ENCODE peak calls at places on chromosomes 12 and 14, in nine cellular contexts. One of them, this sample, is unnamed.
A peak's percentile ranks its signal among the peaks of the same experiment; 100 is the strongest.

GRCh38 chr14:69848903-69849391 is 30.3 kb upstream of the SMOC1 start:
- DNase-seq in prostate gland: no peak
- DNase-seq in HFF-Myc: no peak
- DNase-seq in endothelial cell: no peak
- DNase-seq in GM13976: no peak
- DNase-seq in fibroblast of lung: no peak
- DNase-seq in cardiac fibroblast: no peak
- DNase-seq in astrocyte of the spinal cord: no peak
- DNase-seq in GM12878: no peak
- DNase-seq in this sample: no peak

GRCh38 chr12:67827820-67828383 is 161.3 kb upstream of the IFNG-AS1 start:
- DNase-seq in prostate gland: no peak
- DNase-seq in HFF-Myc: peak; percentile 86
- DNase-seq in endothelial cell: no peak
- DNase-seq in GM13976: peak; percentile 40
- DNase-seq in fibroblast of lung: peak; percentile 86
- DNase-seq in cardiac fibroblast: peak; percentile 82
- DNase-seq in astrocyte of the spinal cord: peak; percentile 97
- DNase-seq in GM12878: no peak
- DNase-seq in this sample: peak; percentile 63

GRCh38 chr12:119061208-119061796 is 80.0 kb downstream of the SRRM4 start:
- DNase-seq in prostate gland: peak; percentile 30
- DNase-seq in HFF-Myc: peak; percentile 14
- DNase-seq in endothelial cell: peak; percentile 67
- DNase-seq in GM13976: no peak
- DNase-seq in fibroblast of lung: peak; percentile 19
- DNase-seq in cardiac fibroblast: peak; percentile 35
- DNase-seq in astrocyte of the spinal cord: peak; percentile 20
- DNase-seq in GM12878: no peak
- DNase-seq in this sample: peak; percentile 64

GRCh38 chr12:131923260-131923659 is 5.8 kb upstream of the PUS1 start:
- DNase-seq in prostate gland: no peak
- DNase-seq in HFF-Myc: no peak
- DNase-seq in endothelial cell: no peak
- DNase-seq in GM13976: peak; percentile 83
- DNase-seq in fibroblast of lung: no peak
- DNase-seq in cardiac fibroblast: no peak
- DNase-seq in astrocyte of the spinal cord: no peak
- DNase-seq in GM12878: peak; percentile 38
- DNase-seq in this sample: no peak

GRCh38 chr14:65167072-65167645 is 64.8 kb upstream of the MAX start:
- DNase-seq in prostate gland: no peak
- DNase-seq in HFF-Myc: no peak
- DNase-seq in endothelial cell: no peak
- DNase-seq in GM13976: no peak
- DNase-seq in fibroblast of lung: no peak
- DNase-seq in cardiac fibroblast: no peak
- DNase-seq in astrocyte of the spinal cord: no peak
- DNase-seq in GM12878: no peak
- DNase-seq in this sample: peak; percentile 47

GRCh38 chr12:76768566-76768965 is 4.7 kb downstream of the ZDHHC17 start:
- DNase-seq in prostate gland: no peak
- DNase-seq in HFF-Myc: no peak
- DNase-seq in endothelial cell: no peak
- DNase-seq in GM13976: no peak
- DNase-seq in fibroblast of lung: no peak
- DNase-seq in cardiac fibroblast: no peak
- DNase-seq in astrocyte of the spinal cord: no peak
- DNase-seq in GM12878: no peak
- DNase-seq in this sample: no peak

GRCh38 chr12:7092229-7092985 is at the start of gene C1R:
- DNase-seq in prostate gland: peak; percentile 55
- DNase-seq in HFF-Myc: peak; percentile 55
- DNase-seq in endothelial cell: peak; percentile 62
- DNase-seq in GM13976: peak; percentile 83
- DNase-seq in fibroblast of lung: peak; percentile 95
- DNase-seq in cardiac fibroblast: peak; percentile 96
- DNase-seq in astrocyte of the spinal cord: peak; percentile 82
- DNase-seq in GM12878: no peak
- DNase-seq in this sample: peak; percentile 81

GRCh38 chr12:119412811-119413794 is 78.6 kb downstream of the CCDC60 start:
- DNase-seq in prostate gland: peak; percentile 47
- DNase-seq in HFF-Myc: peak; percentile 3
- DNase-seq in endothelial cell: peak; percentile 78
- DNase-seq in GM13976: peak; percentile 62
- DNase-seq in fibroblast of lung: peak; percentile 74
- DNase-seq in cardiac fibroblast: peak; percentile 79
- DNase-seq in astrocyte of the spinal cord: peak; percentile 56
- DNase-seq in GM12878: no peak
- DNase-seq in this sample: peak; percentile 65

GRCh38 chr12:123936956-123937706 is 35.5 kb downstream of the CCDC92 start:
- DNase-seq in prostate gland: no peak
- DNase-seq in HFF-Myc: no peak
- DNase-seq in endothelial cell: no peak
- DNase-seq in GM13976: no peak
- DNase-seq in fibroblast of lung: no peak
- DNase-seq in cardiac fibroblast: no peak
- DNase-seq in astrocyte of the spinal cord: no peak
- DNase-seq in GM12878: no peak
- DNase-seq in this sample: no peak

GRCh38 chr12:123940627-123940966 is 32.0 kb downstream of the CCDC92 start:
- DNase-seq in prostate gland: no peak
- DNase-seq in HFF-Myc: no peak
- DNase-seq in endothelial cell: no peak
- DNase-seq in GM13976: no peak
- DNase-seq in fibroblast of lung: no peak
- DNase-seq in cardiac fibroblast: no peak
- DNase-seq in astrocyte of the spinal cord: no peak
- DNase-seq in GM12878: no peak
- DNase-seq in this sample: no peak

GRCh38 chr12:123937707-123938600 is 34.7 kb downstream of the CCDC92 start:
- DNase-seq in prostate gland: no peak
- DNase-seq in HFF-Myc: no peak
- DNase-seq in endothelial cell: no peak
- DNase-seq in GM13976: peak; percentile 58
- DNase-seq in fibroblast of lung: no peak
- DNase-seq in cardiac fibroblast: no peak
- DNase-seq in astrocyte of the spinal cord: no peak
- DNase-seq in GM12878: no peak
- DNase-seq in this sample: peak; percentile 73

GRCh38 chr12:123939716-123940626 is 32.7 kb downstream of the CCDC92 start:
- DNase-seq in prostate gland: no peak
- DNase-seq in HFF-Myc: no peak
- DNase-seq in endothelial cell: no peak
- DNase-seq in GM13976: no peak
- DNase-seq in fibroblast of lung: no peak
- DNase-seq in cardiac fibroblast: no peak
- DNase-seq in astrocyte of the spinal cord: no peak
- DNase-seq in GM12878: no peak
- DNase-seq in this sample: no peak

DNA sequence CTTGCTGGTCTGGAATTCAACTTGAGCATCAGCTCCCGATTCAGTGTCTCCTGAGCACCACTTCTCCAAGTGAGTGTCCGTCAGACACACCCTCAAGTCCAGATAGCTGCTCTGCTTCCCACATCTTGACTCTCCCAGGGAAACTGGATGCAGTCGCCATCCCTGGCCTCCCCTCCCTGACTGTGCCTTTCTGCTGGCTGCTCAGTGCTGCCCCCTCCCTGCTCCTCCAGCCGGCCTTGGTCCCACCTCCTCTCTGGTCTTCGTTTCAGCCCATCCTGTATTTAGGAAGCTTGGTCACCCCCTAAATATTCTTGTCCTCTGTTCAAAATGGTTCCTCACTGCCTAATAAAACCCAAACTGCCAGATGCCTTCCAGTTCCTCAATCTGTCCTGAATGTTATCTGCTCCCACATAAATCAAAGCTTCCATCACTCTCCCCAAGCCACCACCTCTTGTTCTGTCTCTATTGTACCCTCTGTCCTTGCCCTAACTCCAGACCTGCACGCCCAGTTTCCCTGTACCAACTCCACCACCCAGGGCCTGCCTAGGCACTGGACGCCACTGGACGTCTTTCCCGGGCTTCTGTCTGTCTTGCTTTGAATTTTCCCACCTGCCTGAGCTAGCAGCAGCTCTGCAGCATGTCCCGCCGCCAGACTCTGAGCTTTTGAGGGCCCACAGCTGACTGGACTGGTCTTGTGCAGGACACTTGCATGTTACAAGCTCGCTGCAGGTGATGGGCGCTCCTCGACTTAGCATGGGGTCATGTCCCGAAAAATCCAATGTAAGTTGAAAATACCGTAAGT is 33.8 kb downstream of the CCDC92 start:
- DNase-seq in prostate gland: no peak
- DNase-seq in HFF-Myc: no peak
- DNase-seq in endothelial cell: peak; percentile 29
- DNase-seq in GM13976: no peak
- DNase-seq in fibroblast of lung: no peak
- DNase-seq in cardiac fibroblast: no peak
- DNase-seq in astrocyte of the spinal cord: no peak
- DNase-seq in GM12878: no peak
- DNase-seq in this sample: peak; percentile 37
- TF ChIP-seq CTCF in prostate gland: no peak
- TF ChIP-seq CTCF in HFF-Myc: peak; percentile 67
- TF ChIP-seq CTCF in endothelial cell: no peak
- TF ChIP-seq CTCF in GM13976: peak; percentile 8
- TF ChIP-seq CTCF in fibroblast of lung: peak; percentile 42
- TF ChIP-seq CTCF in cardiac fibroblast: peak; percentile 38
- TF ChIP-seq CTCF in astrocyte of the spinal cord: peak; percentile 48
- TF ChIP-seq CTCF in GM12878: peak; percentile 38
- TF ChIP-seq CTCF in this sample: peak; percentile 37

DNA sequence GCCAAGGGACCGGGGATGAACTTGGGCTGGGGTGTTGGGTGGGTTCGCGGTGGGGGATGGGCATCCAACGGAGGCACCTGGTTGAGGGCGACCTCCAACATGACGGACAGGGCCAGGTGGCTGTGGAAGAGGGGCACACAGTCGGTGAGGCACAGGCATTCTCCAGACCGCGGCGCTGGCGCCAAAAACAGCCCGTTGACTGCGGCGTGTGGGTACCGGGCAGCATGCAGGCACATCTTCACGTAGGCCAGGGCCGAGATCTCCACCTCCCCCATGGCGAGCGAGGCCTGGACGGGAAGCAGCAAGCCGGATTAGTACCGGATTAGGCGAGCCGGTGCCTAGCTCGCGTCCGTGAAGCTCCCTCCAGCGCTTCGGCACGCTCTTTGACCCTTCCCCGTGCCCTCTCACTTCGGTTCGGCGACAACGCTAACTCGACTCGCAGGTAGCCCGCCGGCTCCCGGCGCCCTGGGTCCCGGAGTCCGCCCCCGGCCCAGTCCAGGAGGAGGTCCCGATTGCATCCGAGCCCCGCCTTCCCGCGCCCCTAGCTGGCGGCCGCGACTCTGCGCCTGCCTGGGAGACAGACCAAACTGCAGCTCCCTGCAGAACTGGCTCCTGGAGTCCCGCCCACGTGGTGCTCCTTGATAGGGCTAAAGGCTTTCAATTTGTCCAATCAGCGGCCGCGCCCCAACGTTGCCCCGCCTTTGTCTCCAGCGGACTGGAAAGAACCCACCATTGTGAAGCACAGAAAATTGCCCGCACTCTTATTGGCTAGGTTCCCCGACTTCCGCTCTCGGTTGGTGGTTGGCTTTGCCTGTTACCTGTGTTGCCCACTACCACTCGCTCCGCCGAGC is at the start of gene EMC9:
- DNase-seq in prostate gland: peak; percentile 100
- DNase-seq in HFF-Myc: peak; percentile 99
- DNase-seq in endothelial cell: peak; percentile 97
- DNase-seq in GM13976: peak; percentile 97
- DNase-seq in fibroblast of lung: peak; percentile 99
- DNase-seq in cardiac fibroblast: peak; percentile 99
- DNase-seq in astrocyte of the spinal cord: peak; percentile 100
- DNase-seq in GM12878: peak; percentile 97
- DNase-seq in this sample: peak; percentile 100
- TF ChIP-seq CTCF in prostate gland: peak; percentile 40
- TF ChIP-seq CTCF in HFF-Myc: peak; percentile 28
- TF ChIP-seq CTCF in endothelial cell: no peak
- TF ChIP-seq CTCF in GM13976: peak; percentile 23
- TF ChIP-seq CTCF in fibroblast of lung: peak; percentile 34
- TF ChIP-seq CTCF in cardiac fibroblast: peak; percentile 55
- TF ChIP-seq CTCF in astrocyte of the spinal cord: peak; percentile 23
- TF ChIP-seq CTCF in GM12878: no peak
- TF ChIP-seq CTCF in this sample: peak; percentile 39

GRCh38 chr14:79585845-79586244 is 625.5 kb downstream of the DIO2 start:
- DNase-seq in prostate gland: no peak
- DNase-seq in HFF-Myc: no peak
- DNase-seq in endothelial cell: no peak
- DNase-seq in GM13976: no peak
- DNase-seq in fibroblast of lung: peak; percentile 16
- DNase-seq in cardiac fibroblast: peak; percentile 60
- DNase-seq in astrocyte of the spinal cord: peak; percentile 51
- DNase-seq in GM12878: no peak
- DNase-seq in this sample: no peak

GRCh38 chr14:79587194-79587593 is 624.1 kb downstream of the DIO2 start:
- DNase-seq in prostate gland: no peak
- DNase-seq in HFF-Myc: no peak
- DNase-seq in endothelial cell: no peak
- DNase-seq in GM13976: no peak
- DNase-seq in fibroblast of lung: peak; percentile 45
- DNase-seq in cardiac fibroblast: peak; percentile 72
- DNase-seq in astrocyte of the spinal cord: peak; percentile 68
- DNase-seq in GM12878: no peak
- DNase-seq in this sample: no peak

GRCh38 chr14:79583738-79584405 is 627.4 kb downstream of the DIO2 start:
- DNase-seq in prostate gland: no peak
- DNase-seq in HFF-Myc: no peak
- DNase-seq in endothelial cell: no peak
- DNase-seq in GM13976: no peak
- DNase-seq in fibroblast of lung: peak; percentile 78
- DNase-seq in cardiac fibroblast: peak; percentile 55
- DNase-seq in astrocyte of the spinal cord: peak; percentile 69
- DNase-seq in GM12878: no peak
- DNase-seq in this sample: no peak

GRCh38 chr14:79586401-79586800 is 624.9 kb downstream of the DIO2 start:
- DNase-seq in prostate gland: no peak
- DNase-seq in HFF-Myc: no peak
- DNase-seq in endothelial cell: no peak
- DNase-seq in GM13976: no peak
- DNase-seq in fibroblast of lung: no peak
- DNase-seq in cardiac fibroblast: no peak
- DNase-seq in astrocyte of the spinal cord: no peak
- DNase-seq in GM12878: no peak
- DNase-seq in this sample: no peak

DNA sequence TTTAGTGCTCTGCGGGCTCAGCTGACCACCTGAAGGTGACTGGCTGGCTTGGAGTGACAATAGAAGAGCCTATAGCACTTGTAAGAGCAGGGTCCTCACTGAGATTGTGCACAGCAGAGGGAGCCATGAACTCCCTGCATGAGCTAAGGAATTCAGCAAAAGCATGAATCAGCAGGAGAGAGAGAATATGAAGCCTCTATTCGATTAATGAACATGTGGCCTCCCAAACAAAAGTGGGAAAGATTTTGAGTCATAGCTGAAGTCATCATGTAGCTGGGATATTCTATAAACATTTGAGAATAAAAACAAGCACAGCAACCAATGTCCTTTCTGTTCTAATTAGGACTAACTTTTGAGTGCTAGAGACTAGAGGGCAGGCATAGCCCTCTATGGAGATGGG is 626.6 kb downstream of the DIO2 start:
- DNase-seq in prostate gland: no peak
- DNase-seq in HFF-Myc: peak; percentile 85
- DNase-seq in endothelial cell: no peak
- DNase-seq in GM13976: no peak
- DNase-seq in fibroblast of lung: peak; percentile 95
- DNase-seq in cardiac fibroblast: peak; percentile 67
- DNase-seq in astrocyte of the spinal cord: peak; percentile 94
- DNase-seq in GM12878: no peak
- DNase-seq in this sample: no peak
- TF ChIP-seq CTCF in prostate gland: no peak
- TF ChIP-seq CTCF in HFF-Myc: peak; percentile 55
- TF ChIP-seq CTCF in endothelial cell: no peak
- TF ChIP-seq CTCF in GM13976: no peak
- TF ChIP-seq CTCF in fibroblast of lung: peak; percentile 64
- TF ChIP-seq CTCF in cardiac fibroblast: peak; percentile 25
- TF ChIP-seq CTCF in astrocyte of the spinal cord: peak; percentile 44
- TF ChIP-seq CTCF in GM12878: no peak
- TF ChIP-seq CTCF in this sample: no peak

GRCh38 chr14:93928184-93929047 is 1.3 kb downstream of the FAM181A start:
- DNase-seq in prostate gland: no peak
- DNase-seq in HFF-Myc: no peak
- DNase-seq in endothelial cell: no peak
- DNase-seq in GM13976: no peak
- DNase-seq in fibroblast of lung: no peak
- DNase-seq in cardiac fibroblast: no peak
- DNase-seq in astrocyte of the spinal cord: no peak
- DNase-seq in GM12878: no peak
- DNase-seq in this sample: no peak

GRCh38 chr14:93926873-93927571 is at the start of gene FAM181A:
- DNase-seq in prostate gland: no peak
- DNase-seq in HFF-Myc: no peak
- DNase-seq in endothelial cell: no peak
- DNase-seq in GM13976: no peak
- DNase-seq in fibroblast of lung: no peak
- DNase-seq in cardiac fibroblast: no peak
- DNase-seq in astrocyte of the spinal cord: no peak
- DNase-seq in GM12878: no peak
- DNase-seq in this sample: no peak

GRCh38 chr14:93926209-93926872 is 803 bp upstream of the FAM181A start:
- DNase-seq in prostate gland: no peak
- DNase-seq in HFF-Myc: no peak
- DNase-seq in endothelial cell: no peak
- DNase-seq in GM13976: no peak
- DNase-seq in fibroblast of lung: no peak
- DNase-seq in cardiac fibroblast: no peak
- DNase-seq in astrocyte of the spinal cord: no peak
- DNase-seq in GM12878: no peak
- DNase-seq in this sample: no peak

GRCh38 chr14:93929048-93929535 is 1.9 kb downstream of the FAM181A start:
- DNase-seq in prostate gland: no peak
- DNase-seq in HFF-Myc: no peak
- DNase-seq in endothelial cell: no peak
- DNase-seq in GM13976: no peak
- DNase-seq in fibroblast of lung: no peak
- DNase-seq in cardiac fibroblast: no peak
- DNase-seq in astrocyte of the spinal cord: no peak
- DNase-seq in GM12878: no peak
- DNase-seq in this sample: no peak

GRCh38 chr14:93927746-93928145 is 602 bp downstream of the FAM181A start:
- DNase-seq in prostate gland: no peak
- DNase-seq in HFF-Myc: no peak
- DNase-seq in endothelial cell: no peak
- DNase-seq in GM13976: no peak
- DNase-seq in fibroblast of lung: no peak
- DNase-seq in cardiac fibroblast: no peak
- DNase-seq in astrocyte of the spinal cord: no peak
- DNase-seq in GM12878: no peak
- DNase-seq in this sample: no peak
- TF ChIP-seq CTCF in prostate gland: no peak
- TF ChIP-seq CTCF in HFF-Myc: no peak
- TF ChIP-seq CTCF in endothelial cell: no peak
- TF ChIP-seq CTCF in GM13976: no peak
- TF ChIP-seq CTCF in fibroblast of lung: no peak
- TF ChIP-seq CTCF in cardiac fibroblast: no peak
- TF ChIP-seq CTCF in astrocyte of the spinal cord: no peak
- TF ChIP-seq CTCF in GM12878: no peak
- TF ChIP-seq CTCF in this sample: no peak